ENCODE peak calls at places on chromosomes 4 and X, in four cellular contexts. Z, D, N and G are unnamed samples.

GRCh38 chrX:67636532-67636931 is 92.7 kb downstream of the AR start:
- DNase-seq in D (no peak), N (no peak), Z (no peak), G (no peak)

GRCh38 chr4:120667102-120667501 is 255.4 kb downstream of the PRDM5 start:
- DNase-seq in Z (no peak), N (no peak), D (no peak), G (no peak)

GRCh38 chr4:88015659-88016295 is 8.3 kb downstream of the PKD2 start:
- DNase-seq in Z (no peak), D (no peak), N (no peak), G (no peak)

GRCh38 chrX:134737061-134737460 is 78.8 kb upstream of the PLAC1 start:
- DNase-seq in D (no peak), N (no peak), Z (no peak), G (no peak)

GRCh38 chrX:125757794-125758564 is 408.1 kb downstream of the DCAF12L2 start:
- DNase-seq in N (no peak), Z (no peak), D (no peak), G (no peak)

GRCh38 chr4:178080312-178080711 is 638.1 kb upstream of the AGA start:
- DNase-seq in D (no peak), N (no peak), Z (no peak), G (no peak)

GRCh38 chrX:68938244-68939004 is 109.6 kb downstream of the EFNB1 start:
- DNase-seq in Z (no peak), D (no peak), N (no peak), G (no peak)

GRCh38 chr4:153241970-153242847 is 38.0 kb downstream of the TRIM2 start:
- DNase-seq in N (no peak), Z (no peak), D (no peak), G (no peak)

GRCh38 chrX:21738145-21738949 is 19.6 kb downstream of the SMPX start:
- DNase-seq in D (peak), N (peak), Z (no peak), G (no peak)

GRCh38 chr4:66357316-66357715 is 687.0 kb upstream of the EPHA5 start:
- DNase-seq in Z (no peak), N (no peak), D (no peak), G (no peak)

GRCh38 chrX:142999209-142999720 is 26.5 kb upstream of the SPANXN4 start:
- DNase-seq in D (no peak), N (no peak), Z (no peak), G (no peak)

GRCh38 chr4:153257151-153257620 is 52.9 kb downstream of the TRIM2 start:
- DNase-seq in Z (no peak), N (no peak), D (peak), G (no peak)

GRCh38 chr4:40986375-40986774 is 228.0 kb downstream of the APBB2 start:
- DNase-seq in N (no peak), Z (no peak), D (no peak), G (no peak)

GRCh38 chr4:92251711-92252110 is 52.1 kb upstream of the GRID2 start:
- DNase-seq in D (no peak), Z (peak), N (no peak), G (no peak)

GRCh38 chrX:131762802-131763234 is 218.9 kb downstream of the OR13H1 start:
- DNase-seq in D (no peak), Z (peak), N (no peak), G (no peak)

GRCh38 chr4:70681730-70682129 is 6.6 kb upstream of the UTP3 start:
- DNase-seq in N (no peak), D (no peak), Z (peak), G (peak)

GRCh38 chr4:74267998-74268606 is 40.2 kb upstream of the EPGN start:
- DNase-seq in D (no peak), Z (peak), N (no peak), G (no peak)

GRCh38 chr4:81392164-81392563 is 79.5 kb downstream of the RASGEF1B start:
- DNase-seq in D (no peak), N (no peak), Z (no peak), G (no peak)

GRCh38 chr4:84938316-84938715 is 28.2 kb downstream of the WDFY3 start:
- DNase-seq in D (no peak), Z (no peak), N (no peak), G (no peak)

GRCh38 chr4:116070283-116070682 is 956.9 kb upstream of the NDST4 start:
- DNase-seq in Z (no peak), D (no peak), N (no peak), G (no peak)

GRCh38 chr4:109803924-109804571 is 2.2 kb upstream of the CFI start:
- DNase-seq in N (no peak), Z (peak), D (no peak), G (peak)

GRCh38 chrX:132120913-132121312 is 6.9 kb downstream of the FRMD7 start:
- DNase-seq in D (no peak), N (no peak), Z (no peak), G (no peak)

GRCh38 chrX:8657883-8658282 is 74.1 kb downstream of the ANOS1 start:
- DNase-seq in Z (no peak), D (no peak), N (no peak), G (no peak)

GRCh38 chr4:166594326-166594946 is 639.9 kb downstream of the SPOCK3 start:
- DNase-seq in N (peak), D (peak), Z (peak), G (peak)

GRCh38 chr4:133151681-133152329 is 2.7 kb downstream of the PCDH10 start:
- DNase-seq in N (no peak), Z (no peak), D (peak), G (no peak)

GRCh38 chr4:80268081-80268823 is 1.8 kb downstream of the FGF5 start:
- DNase-seq in D (no peak), Z (no peak), N (no peak), G (no peak)

GRCh38 chr4:159290321-159291030 is 187.6 kb downstream of the RAPGEF2 start:
- DNase-seq in N (no peak), D (no peak), Z (no peak), G (no peak)

GRCh38 chr4:127759228-127759820 is 22.8 kb upstream of the HSPA4L start:
- DNase-seq in Z (no peak), D (no peak), N (no peak), G (no peak)

GRCh38 chr4:108264693-108265092 is 96.0 kb upstream of the LEF1 start:
- DNase-seq in N (no peak), Z (no peak), D (no peak), G (no peak)

GRCh38 chrX:71159335-71159734 is 14.7 kb downstream of the NLGN3 start:
- DNase-seq in Z (no peak), D (no peak), N (no peak), G (no peak)

GRCh38 chr4:169640261-169640880 is 20.0 kb downstream of the CLCN3 start:
- DNase-seq in N (no peak), Z (no peak), D (no peak), G (no peak)

GRCh38 chrX:121146059-121146628 is 98.7 kb downstream of the GLUD2 start:
- DNase-seq in N (no peak), D (no peak), Z (peak), G (no peak)

GRCh38 chr4:82865592-82865991 is 25.4 kb downstream of the SEC31A start:
- DNase-seq in D (no peak), Z (peak), N (no peak), G (no peak)